ENCODE peak calls at places on chromosome 22, in five cellular contexts. U is amniotic stem cell, V is hippocampal formation, F is RKO, C is lung microvascular endothelial cell. T is an unnamed sample.

GRCh38 chr22:47624277-47625012 is 862.0 kb downstream of the TBC1D22A start:
- DNase-seq in U (no peak), V (no peak), F (no peak), C (no peak), T (no peak)

GRCh38 chr22:41181349-41182241 is 23.5 kb upstream of the L3MBTL2 start:
- DNase-seq in U (no peak), V (no peak), F (peak), C (peak), T (no peak)

GRCh38 chr22:21948824-21949568 is 3.7 kb downstream of the PPM1F start:
- DNase-seq in U (no peak), V (no peak), F (no peak), C (peak), T (no peak)

GRCh38 chr22:42743501-42743991 is 22.9 kb upstream of the A4GALT start:
- DNase-seq in U (no peak), V (no peak), F (no peak), C (peak), T (no peak)

GRCh38 chr22:49887716-49888115 is 30.5 kb downstream of the ALG12 start:
- DNase-seq in U (no peak), V (no peak), F (no peak), C (no peak), T (no peak)

GRCh38 chr22:25085930-25086901 is 113.4 kb upstream of the CRYBB3 start:
- DNase-seq in U (no peak), V (no peak), F (no peak), C (peak), T (no peak)

GRCh38 chr22:26428515-26429457 is at the start of gene ASPHD2:
- DNase-seq in U (peak), V (peak), F (peak), C (peak), T (peak)

GRCh38 chr22:43488937-43489336 is 77.1 kb downstream of the MPPED1 start:
- DNase-seq in U (no peak), V (no peak), F (no peak), C (no peak), T (no peak)

GRCh38 chr22:32852346-32853251 is 51.1 kb downstream of the TIMP3 start:
- DNase-seq in U (no peak), V (no peak), F (no peak), C (peak), T (no peak)

GRCh38 chr22:32265882-32266767 is 11.0 kb upstream of the SLC5A4 start:
- DNase-seq in U (peak), V (peak), F (peak), C (peak), T (peak)

GRCh38 chr22:28989484-28989883 is 72.1 kb downstream of the C22orf31 start:
- DNase-seq in U (no peak), V (no peak), F (no peak), C (no peak), T (no peak)

GRCh38 chr22:35103756-35104155 is 37.8 kb downstream of the ISX start:
- DNase-seq in U (no peak), V (no peak), F (no peak), C (no peak), T (no peak)

GRCh38 chr22:34645375-34645774 is 420.6 kb upstream of the ISX start:
- DNase-seq in U (no peak), V (no peak), F (no peak), C (no peak), T (no peak)

GRCh38 chr22:43166132-43166930 is 15.0 kb downstream of the TSPO start:
- DNase-seq in U (no peak), V (no peak), F (no peak), C (no peak), T (no peak)

GRCh38 chr22:38165929-38166593 is 15.6 kb downstream of the PLA2G6 start:
- DNase-seq in U (no peak), V (no peak), F (no peak), C (peak), T (no peak)

GRCh38 chr22:20022231-20023069 is 1.5 kb downstream of the TANGO2 start:
- DNase-seq in U (no peak), V (no peak), F (no peak), C (no peak), T (no peak)

GRCh38 chr22:46068908-46069481 is 81.3 kb upstream of the PPARA start:
- DNase-seq in U (no peak), V (no peak), F (peak), C (peak), T (peak)

GRCh38 chr22:27747396-27748256 is 53.9 kb downstream of the MN1 start:
- DNase-seq in U (no peak), V (no peak), F (no peak), C (no peak), T (no peak)

GRCh38 chr22:45456811-45457210 is 43.3 kb downstream of the RIBC2 start:
- DNase-seq in U (no peak), V (no peak), F (no peak), C (no peak), T (no peak)

GRCh38 chr22:19368876-19369275 is 62.7 kb downstream of the HIRA start:
- DNase-seq in U (no peak), V (no peak), F (no peak), C (no peak), T (no peak)

GRCh38 chr22:27756212-27756660 is 45.3 kb downstream of the MN1 start:
- DNase-seq in U (no peak), V (no peak), F (no peak), C (no peak), T (no peak)

T was measured in KG1.